ENCODE peak calls at places on chromosomes 7 and 10, in ten cellular contexts. A is GM12865; I is fibroblast of the aortic adventitia; S is NB4; T is endothelial cell of umbilical vein; X is A549; M is neural progenitor cell; E is activated CD8-positive, alpha-beta T cell treated with anti-CD3 and anti-CD28 coated beads for 36 hours; W is B cell; P is ovary. R is an unnamed sample.

GRCh38 chr7:99404235-99404976 is 4.0 kb downstream of the PDAP1 start:
- DNase-seq in A (no peak), I (peak), S (no peak), T (no peak), X (no peak), M (no peak), E (no peak), W (no peak), P (no peak), R (no peak)

GRCh38 chr7:95004618-95005282 is 97.4 kb downstream of the PPP1R9A start:
- DNase-seq in A (no peak), I (no peak), S (no peak), T (no peak), X (peak), M (no peak), E (no peak), W (no peak), P (no peak), R (no peak)

GRCh38 chr7:92797693-92798092 is 38.7 kb downstream of the CDK6 start:
- DNase-seq in A (peak), I (peak), S (no peak), T (no peak), X (peak), M (no peak), E (peak), W (no peak), P (no peak), R (no peak)

GRCh38 chr10:105656880-105657279 is 1015.8 kb downstream of the SORCS3 start:
- DNase-seq in A (no peak), I (no peak), S (no peak), T (no peak), X (no peak), M (peak), E (no peak), W (no peak), P (no peak), R (no peak)

GRCh38 chr7:40015790-40016296 is 65.8 kb downstream of the CDK13 start:
- DNase-seq in A (peak), I (peak), S (peak), T (peak), X (peak), M (no peak), E (peak), W (peak), P (peak), R (peak)

GRCh38 chr7:144826248-144826647 is 9.6 kb downstream of the TPK1 start:
- DNase-seq in A (no peak), I (peak), S (no peak), T (peak), X (no peak), M (no peak), E (no peak), W (no peak), P (no peak), R (no peak)

GRCh38 chr10:107771066-107771465 is 606.6 kb upstream of the SORCS1 start:
- DNase-seq in A (no peak), I (no peak), S (no peak), T (no peak), X (no peak), M (no peak), E (no peak), W (no peak), P (no peak), R (no peak)

GRCh38 chr7:159143780-159144755 is 599 bp downstream of the VIPR2 start:
- DNase-seq in A (no peak), I (no peak), S (no peak), T (no peak), X (no peak), M (peak), E (peak), W (no peak), P (peak), R (peak)

GRCh38 chr10:5555881-5556280 is 31.1 kb downstream of the CALML3 start:
- DNase-seq in A (no peak), I (no peak), S (no peak), T (no peak), X (no peak), M (no peak), E (no peak), W (no peak), P (peak), R (no peak)

GRCh38 chr7:16891338-16891737 is 9.6 kb upstream of the AGR3 start:
- DNase-seq in A (peak), I (peak), S (peak), T (peak), X (peak), M (peak), E (peak), W (peak), P (no peak), R (peak)

GRCh38 chr7:107998660-107999480 is 4.1 kb downstream of the LAMB1 start:
- DNase-seq in A (no peak), I (no peak), S (no peak), T (peak), X (no peak), M (no peak), E (no peak), W (no peak), P (no peak), R (no peak)

GRCh38 chr7:130380121-130380860 is at the start of gene CPA1:
- DNase-seq in A (no peak), I (no peak), S (no peak), T (no peak), X (no peak), M (no peak), E (no peak), W (no peak), P (peak), R (peak)

GRCh38 chr7:73439305-73439704 is 5.7 kb downstream of the FZD9 start:
- DNase-seq in A (no peak), I (no peak), S (no peak), T (no peak), X (no peak), M (no peak), E (no peak), W (no peak), P (no peak), R (no peak)

GRCh38 chr7:139254728-139255127 is 23.7 kb downstream of the UBN2 start:
- DNase-seq in A (no peak), I (no peak), S (no peak), T (no peak), X (no peak), M (no peak), E (no peak), W (no peak), P (no peak), R (no peak)

GRCh38 chr10:79068203-79068561 is 584 bp upstream of the ZMIZ1 start:
- DNase-seq in A (peak), I (no peak), S (peak), T (peak), X (no peak), M (no peak), E (peak), W (peak), P (no peak), R (no peak)

GRCh38 chr7:26046878-26047277 is 105.1 kb upstream of the NFE2L3 start:
- DNase-seq in A (no peak), I (no peak), S (no peak), T (no peak), X (no peak), M (no peak), E (no peak), W (no peak), P (no peak), R (no peak)

GRCh38 chr7:149220534-149220933 is 18.9 kb upstream of the ZNF212 start:
- DNase-seq in A (no peak), I (peak), S (no peak), T (no peak), X (no peak), M (no peak), E (no peak), W (no peak), P (no peak), R (no peak)

GRCh38 chr10:34690403-34691049 is 124.6 kb downstream of the PARD3 start:
- DNase-seq in A (no peak), I (no peak), S (no peak), T (no peak), X (no peak), M (no peak), E (no peak), W (no peak), P (no peak), R (no peak)

GRCh38 chr7:112207106-112207592 is 654 bp downstream of the ZNF277 start:
- DNase-seq in A (peak), I (peak), S (peak), T (peak), X (no peak), M (no peak), E (peak), W (peak), P (no peak), R (no peak)

GRCh38 chr7:33186187-33186586 is 56.8 kb downstream of the BBS9 start:
- DNase-seq in A (no peak), I (peak), S (no peak), T (no peak), X (peak), M (peak), E (no peak), W (no peak), P (no peak), R (no peak)

GRCh38 chr10:126565456-126565855 is 105.0 kb downstream of the C10orf90 start:
- DNase-seq in A (no peak), I (no peak), S (no peak), T (no peak), X (no peak), M (peak), E (no peak), W (no peak), P (no peak), R (no peak)

GRCh38 chr10:133442191-133442966 is 11.4 kb upstream of the SCART1 start:
- DNase-seq in A (no peak), I (no peak), S (peak), T (no peak), X (no peak), M (no peak), E (peak), W (no peak), P (no peak), R (no peak)

GRCh38 chr7:75629042-75629441 is 109.7 kb downstream of the HIP1 start:
- DNase-seq in A (no peak), I (no peak), S (no peak), T (no peak), X (no peak), M (peak), E (no peak), W (no peak), P (no peak), R (no peak)

GRCh38 chr10:17805921-17806577 is 3.1 kb upstream of the MRC1 start:
- DNase-seq in A (peak), I (no peak), S (peak), T (no peak), X (peak), M (peak), E (peak), W (peak), P (no peak), R (no peak)
- TF ChIP-seq CTCF in A (peak), I (no peak), S (no peak), T (peak), X (peak), M (peak), E (peak), W (no peak), P (no peak), R (peak)

GRCh38 chr10:117112220-117112619 is 25.9 kb downstream of the VAX1 start:
- DNase-seq in A (no peak), I (no peak), S (no peak), T (no peak), X (peak), M (no peak), E (no peak), W (no peak), P (no peak), R (no peak)
- TF ChIP-seq CTCF in A (no peak), I (peak), S (peak), T (peak), X (peak), M (peak), E (no peak), W (no peak), P (no peak), R (peak)

GRCh38 chr10:7433861-7434260 is 23.0 kb upstream of the SFMBT2 start:
- DNase-seq in A (no peak), I (no peak), S (no peak), T (no peak), X (no peak), M (no peak), E (no peak), W (no peak), P (no peak), R (no peak)
- TF ChIP-seq CTCF in A (no peak), I (no peak), S (no peak), T (no peak), X (no peak), M (no peak), E (no peak), W (no peak), P (no peak), R (no peak)

GRCh38 chr10:124742418-124743187 is 1.6 kb downstream of the FAM53B start:
- DNase-seq in A (peak), I (no peak), S (peak), T (peak), X (peak), M (peak), E (no peak), W (peak), P (no peak), R (no peak)
- TF ChIP-seq CTCF in A (no peak), I (peak), S (peak), T (peak), X (peak), M (peak), E (no peak), W (no peak), P (no peak), R (peak)

GRCh38 chr7:50448823-50449222 is 1.3 kb downstream of the FIGNL1 start:
- DNase-seq in A (peak), I (no peak), S (no peak), T (no peak), X (no peak), M (no peak), E (no peak), W (no peak), P (no peak), R (no peak)
- TF ChIP-seq CTCF in A (no peak), I (no peak), S (no peak), T (no peak), X (no peak), M (no peak), E (no peak), W (no peak), P (no peak), R (no peak)

DNA sequence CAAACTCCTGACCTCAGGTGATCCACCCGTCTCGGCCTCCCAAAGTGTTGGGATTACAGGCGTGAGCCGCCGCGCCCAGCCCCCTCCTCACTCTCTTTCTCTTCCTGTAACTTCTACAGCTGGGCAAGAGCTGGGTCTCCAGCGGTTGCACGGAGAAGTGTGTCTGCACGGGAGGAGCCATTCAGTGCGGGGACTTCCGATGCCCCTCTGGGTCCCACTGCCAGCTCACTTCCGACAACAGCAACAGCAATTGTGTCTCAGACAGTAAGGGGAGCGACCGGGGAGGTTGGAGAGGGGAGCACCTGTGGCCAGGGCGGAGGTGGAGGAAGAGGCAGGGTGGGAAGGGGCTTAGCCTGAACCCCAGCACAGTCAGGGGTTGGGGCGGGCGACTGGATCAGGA is 41.4 kb downstream of the EPHB4 start:
- DNase-seq in A (peak), I (no peak), S (no peak), T (no peak), X (no peak), M (peak), E (peak), W (no peak), P (no peak), R (no peak)
- TF ChIP-seq CTCF in A (no peak), I (no peak), S (no peak), T (no peak), X (no peak), M (no peak), E (no peak), W (no peak), P (no peak), R (no peak)

GRCh38 chr10:100811752-100812750 is 66.7 kb downstream of the PAX2 start:
- DNase-seq in A (no peak), I (no peak), S (no peak), T (no peak), X (no peak), M (no peak), E (no peak), W (no peak), P (no peak), R (no peak)

GRCh38 chr10:100810835-100811116 is 65.4 kb downstream of the PAX2 start:
- DNase-seq in A (no peak), I (no peak), S (no peak), T (no peak), X (no peak), M (no peak), E (no peak), W (no peak), P (no peak), R (peak)

GRCh38 chr10:100814751-100815474 is 69.5 kb downstream of the PAX2 start:
- DNase-seq in A (no peak), I (no peak), S (no peak), T (no peak), X (no peak), M (no peak), E (no peak), W (no peak), P (no peak), R (no peak)

GRCh38 chr10:100811261-100811660 is 65.9 kb downstream of the PAX2 start:
- DNase-seq in A (no peak), I (no peak), S (no peak), T (no peak), X (no peak), M (no peak), E (no peak), W (no peak), P (no peak), R (no peak)

GRCh38 chr10:100812978-100813377 is 67.6 kb downstream of the PAX2 start:
- DNase-seq in A (no peak), I (no peak), S (no peak), T (no peak), X (peak), M (no peak), E (no peak), W (no peak), P (no peak), R (no peak)
- TF ChIP-seq CTCF in A (no peak), I (peak), S (peak), T (no peak), X (peak), M (peak), E (no peak), W (no peak), P (no peak), R (no peak)

DNA sequence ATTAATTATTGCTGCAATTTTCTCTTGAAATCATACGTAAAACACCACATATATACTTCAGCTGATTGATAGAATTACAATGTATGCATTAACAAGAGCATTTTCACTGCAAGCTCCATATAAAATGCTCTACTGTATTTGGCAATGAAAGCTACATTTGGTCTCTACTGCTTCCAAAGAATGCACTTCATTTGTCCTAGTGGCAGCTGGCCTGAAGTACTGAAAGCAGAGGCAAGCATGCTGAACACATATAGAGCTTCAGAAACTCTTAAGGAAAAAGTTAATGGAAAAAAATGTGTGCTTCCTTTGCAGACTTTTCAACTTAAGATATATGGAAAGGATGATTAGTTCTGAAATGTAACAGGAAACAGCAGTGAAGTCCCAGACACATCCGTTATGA is 537.1 kb upstream of the POM121L12 start:
- DNase-seq in A (no peak), I (no peak), S (no peak), T (peak), X (no peak), M (peak), E (no peak), W (no peak), P (no peak), R (no peak)
- TF ChIP-seq CTCF in A (no peak), I (no peak), S (no peak), T (no peak), X (no peak), M (peak), E (no peak), W (no peak), P (no peak), R (no peak)